ENCODE peak calls at places on chromosomes 11 and 22, in ten cellular contexts. O, J, K, I, H, D, E, L, Q and F are unnamed samples.

GRCh38 chr11:118076754-118077281 is at the start of gene TMPRSS4:
- DNase-seq in O (no peak), J (no peak), K (no peak), I (no peak), H (no peak), D (no peak), E (no peak), L (peak), Q (peak), F (no peak)

GRCh38 chr11:108693852-108694251 is 29.0 kb downstream of the DDX10 start:
- DNase-seq in O (peak), J (no peak), K (no peak), I (no peak), H (peak), D (no peak), E (no peak), L (no peak), Q (no peak), F (no peak)

GRCh38 chr11:124481365-124482323 is 36.1 kb upstream of the OR8B8 start:
- DNase-seq in O (peak), J (no peak), K (peak), I (no peak), H (peak), D (no peak), E (peak), L (peak), Q (no peak), F (no peak)

GRCh38 chr11:862028-862703 is 19.5 kb downstream of the TSPAN4 start:
- DNase-seq in O (no peak), J (no peak), K (no peak), I (no peak), H (peak), D (no peak), E (peak), L (no peak), Q (no peak), F (no peak)

GRCh38 chr11:16097543-16097942 is 258.8 kb downstream of the SOX6 start:
- DNase-seq in O (no peak), J (no peak), K (no peak), I (no peak), H (no peak), D (no peak), E (no peak), L (peak), Q (peak), F (no peak)

GRCh38 chr11:70456921-70457532 is 58.7 kb downstream of the CTTN start:
- DNase-seq in O (peak), J (no peak), K (peak), I (no peak), H (peak), D (no peak), E (peak), L (no peak), Q (no peak), F (no peak)

GRCh38 chr22:38110863-38111852 is 674 bp upstream of the BAIAP2L2 start:
- DNase-seq in O (no peak), J (no peak), K (no peak), I (no peak), H (peak), D (no peak), E (no peak), L (no peak), Q (no peak), F (no peak)

GRCh38 chr11:122981388-122982264 is at the start of gene BSX:
- DNase-seq in O (peak), J (peak), K (no peak), I (peak), H (peak), D (peak), E (peak), L (no peak), Q (no peak), F (peak)